ENCODE peak calls at places on chromosomes 12 and 14, in eight cellular contexts. Q is uterus; U is fibroblast of lung; I is psoas muscle; S is pancreas; Y is CD8-positive, alpha-beta T cell; O is breast epithelium; K is PC-9. D is an unnamed sample. For H3K4me1, the result is how much of the 10 kb centered on the place peaks cover.

GRCh38 chr14:105448706-105449111 is 25.9 kb upstream of the CRIP2 start:
- DNase-seq in S (no peak), I (peak), Q (peak), U (peak), O (peak), K (peak), Y (peak), D (no peak)

GRCh38 chr12:92064420-92064819 is 81.2 kb downstream of the BTG1 start:
- DNase-seq in I (no peak), Y (no peak), O (no peak), Q (no peak), K (no peak), U (no peak), S (peak), D (no peak)

GRCh38 chr12:102475355-102475754 is 5.0 kb downstream of the IGF1 start:
- DNase-seq in Q (peak), K (no peak), I (no peak), O (no peak), U (peak), Y (no peak), S (no peak), D (no peak)

GRCh38 chr12:38053655-38054464 is 262.7 kb upstream of the ALG10B start:
- DNase-seq in I (no peak), Y (no peak), S (peak), Q (no peak), U (no peak), K (peak), O (no peak), D (peak)

GRCh38 chr12:89525002-89525823 is 617 bp upstream of the GALNT4 start:
- DNase-seq in S (peak), O (no peak), I (peak), U (peak), Q (peak), K (no peak), Y (peak), D (peak)

GRCh38 chr12:62657363-62657632 is 190.7 kb downstream of the MON2 start:
- DNase-seq in K (no peak), Q (no peak), S (no peak), I (no peak), U (no peak), Y (no peak), O (no peak), D (no peak)

GRCh38 chr14:53715390-53715730 is 241.3 kb downstream of the BMP4 start:
- DNase-seq in S (no peak), Q (no peak), K (peak), Y (no peak), U (peak), I (no peak), O (no peak), D (no peak)

GRCh38 chr14:45253754-45254300 is 825 bp upstream of the MIS18BP1 start:
- DNase-seq in Q (peak), I (peak), U (peak), Y (peak), K (no peak), O (no peak), S (peak), D (peak)

GRCh38 chr14:76307786-76308780 is 67.9 kb upstream of the ESRRB start:
- DNase-seq in I (no peak), K (no peak), S (no peak), O (no peak), U (no peak), Q (no peak), Y (no peak), D (no peak)

GRCh38 chr12:46472893-46473633 is 100.5 kb upstream of the SLC38A2 start:
- DNase-seq in U (peak), O (no peak), K (no peak), S (no peak), I (no peak), Y (no peak), Q (no peak), D (no peak)

GRCh38 chr12:90163975-90164374 is 455.3 kb upstream of the ATP2B1 start:
- DNase-seq in Q (no peak), U (no peak), Y (no peak), I (no peak), O (no peak), S (no peak), K (no peak), D (no peak)

GRCh38 chr12:75852143-75852542 is 179.4 kb downstream of the PHLDA1 start:
- DNase-seq in I (no peak), S (no peak), O (no peak), Y (no peak), Q (no peak), K (no peak), U (peak), D (no peak)

GRCh38 chr12:116916714-116917114 is 6.0 kb downstream of the FBXW8 start:
- DNase-seq in U (peak), Y (peak), S (no peak), O (no peak), K (peak), I (peak), Q (no peak), D (peak)

GRCh38 chr12:22828059-22828458 is 203.1 kb downstream of the ETNK1 start:
- DNase-seq in O (no peak), K (no peak), Y (no peak), Q (no peak), U (no peak), S (no peak), I (no peak), D (no peak)

GRCh38 chr12:143964-144649 is 69.8 kb downstream of the SLC6A12 start:
- DNase-seq in Q (no peak), U (peak), Y (no peak), S (no peak), O (no peak), I (no peak), K (peak), D (peak)

GRCh38 chr14:68547305-68548193 is 245.3 kb downstream of the ZFP36L1 start:
- DNase-seq in K (peak), S (peak), Q (peak), Y (no peak), I (peak), O (peak), U (peak), D (no peak)

GRCh38 chr12:104604070-104604994 is 147.6 kb downstream of the CHST11 start:
- DNase-seq in O (peak), S (peak), U (peak), Q (peak), K (peak), Y (peak), I (peak), D (no peak)

GRCh38 chr14:89279649-89280232 is 137.3 kb downstream of the FOXN3 start:
- DNase-seq in O (no peak), I (no peak), S (no peak), K (no peak), Y (no peak), U (no peak), Q (no peak), D (no peak)

GRCh38 chr12:77232045-77232444 is 166.7 kb upstream of the E2F7 start:
- DNase-seq in U (peak), S (no peak), I (no peak), O (no peak), K (no peak), Y (no peak), Q (peak), D (no peak)

GRCh38 chr14:106185837-106186233 is 659.5 kb downstream of the TMEM121 start:
- DNase-seq in Y (peak), Q (no peak), U (no peak), I (no peak), S (no peak), O (no peak), K (no peak), D (no peak)

GRCh38 chr12:131218291-131219172 is 264.8 kb downstream of the ADGRD1 start:
- DNase-seq in Q (no peak), I (no peak), U (no peak), Y (no peak), K (no peak), S (no peak), O (no peak), D (no peak)

GRCh38 chr12:3777206-3777809 is 24.4 kb upstream of the CRACR2A start:
- DNase-seq in K (peak), Y (peak), U (peak), I (no peak), O (no peak), Q (no peak), S (no peak), D (no peak)

GRCh38 chr14:30908826-30909225 is 34.5 kb downstream of the COCH start:
- DNase-seq in S (no peak), I (no peak), Q (no peak), U (no peak), O (no peak), K (no peak), Y (no peak), D (no peak)

GRCh38 chr12:14567311-14568195 is at the start of gene PLBD1:
- DNase-seq in O (no peak), Y (no peak), Q (peak), U (peak), K (peak), S (peak), I (peak), D (peak)

GRCh38 chr12:49364989-49365388 is 2.3 kb upstream of the SPATS2 start:
- DNase-seq in Y (no peak), K (no peak), U (peak), I (no peak), S (no peak), Q (no peak), O (no peak), D (no peak)

GRCh38 chr12:83865431-83865830 is 1047.2 kb downstream of the SLC6A15 start:
- DNase-seq in U (peak), I (no peak), S (no peak), Y (no peak), K (no peak), Q (no peak), O (no peak), D (no peak)

GRCh38 chr14:81137316-81137715 is 83.4 kb downstream of the GTF2A1 start:
- DNase-seq in U (peak), S (no peak), O (no peak), Y (no peak), K (no peak), I (no peak), Q (no peak), D (no peak)

GRCh38 chr14:68822964-68823363 is 30.1 kb upstream of the ZFP36L1 start:
- DNase-seq in U (no peak), O (peak), Q (no peak), K (no peak), S (no peak), Y (no peak), I (no peak), D (no peak)

GRCh38 chr14:56189306-56189705 is 71.1 kb downstream of the PELI2 start:
- DNase-seq in O (no peak), I (no peak), Q (no peak), Y (no peak), K (peak), S (peak), U (peak), D (no peak)

GRCh38 chr14:98633380-98633779 is 638.6 kb downstream of the BCL11B start:
- DNase-seq in O (peak), I (no peak), Y (no peak), Q (no peak), S (no peak), K (no peak), U (no peak), D (no peak)

GRCh38 chr12:31588976-31589375 is 2.0 kb downstream of the DENND5B start:
- DNase-seq in K (no peak), O (no peak), I (no peak), Y (no peak), U (peak), Q (no peak), S (no peak), D (no peak)

GRCh38 chr12:6960291-6961277 is 9.4 kb downstream of the PTPN6 start:
- DNase-seq in Y (no peak), U (peak), O (no peak), Q (no peak), S (peak), K (peak), I (peak), D (no peak)

GRCh38 chr12:121524196-121524930 is 56.5 kb downstream of the KDM2B start:
- DNase-seq in I (no peak), O (no peak), U (no peak), Y (no peak), Q (no peak), S (no peak), K (no peak), D (no peak)

GRCh38 chr12:30203981-30204380 is 420.2 kb upstream of the TMTC1 start:
- DNase-seq in O (no peak), S (no peak), Y (no peak), Q (no peak), K (no peak), I (no peak), U (no peak), D (no peak)

GRCh38 chr14:36085861-36086260 is 90.7 kb downstream of the PTCSC3 start:
- DNase-seq in Q (no peak), I (no peak), K (no peak), S (no peak), O (no peak), Y (no peak), U (no peak), D (no peak)

GRCh38 chr14:36105401-36105800 is 71.1 kb downstream of the PTCSC3 start:
- DNase-seq in U (no peak), Q (no peak), I (no peak), Y (no peak), O (no peak), S (no peak), K (peak), D (peak)

GRCh38 chr14:58705066-58705465 is 67.3 kb downstream of the DACT1 start:
- DNase-seq in Y (no peak), S (no peak), K (no peak), O (no peak), I (peak), U (peak), Q (no peak), D (no peak)

GRCh38 chr12:50926415-50926814 is 25.9 kb upstream of the HIGD1C start:
- DNase-seq in Q (no peak), S (no peak), Y (no peak), U (no peak), O (no peak), K (no peak), I (no peak), D (no peak)
- H3K4me1 ChIP-seq in Q (under half), S (under half), Y (under half), U (under half), O (under half), K (under half), I (half or more), D (under half)

GRCh38 chr14:22122227-22123187 is 448.9 kb upstream of the OR4E1 start:
- DNase-seq in I (no peak), U (no peak), Q (no peak), Y (no peak), S (no peak), K (no peak), O (no peak), D (peak)
- TF ChIP-seq CTCF in I (no peak), U (peak), Q (no peak), Y (peak), S (no peak), K (peak), O (no peak), D (peak)

GRCh38 chr12:64892561-64892960 is 68.1 kb downstream of the TBC1D30 start:
- DNase-seq in O (no peak), S (no peak), Q (no peak), I (no peak), K (no peak), Y (no peak), U (no peak), D (no peak)

GRCh38 chr12:64891629-64892028 is 67.2 kb downstream of the TBC1D30 start:
- DNase-seq in U (no peak), I (no peak), K (no peak), Y (no peak), S (no peak), Q (no peak), O (no peak), D (no peak)

GRCh38 chr12:64893961-64894360 is 69.5 kb downstream of the TBC1D30 start:
- DNase-seq in U (peak), Y (no peak), K (no peak), S (no peak), O (no peak), Q (no peak), I (no peak), D (no peak)

GRCh38 chr12:64890873-64891468 is 66.5 kb downstream of the TBC1D30 start:
- DNase-seq in K (no peak), S (no peak), U (peak), Y (no peak), I (no peak), Q (no peak), O (no peak), D (peak)

GRCh38 chr12:64889434-64890216 is 65.2 kb downstream of the TBC1D30 start:
- DNase-seq in U (peak), I (no peak), K (peak), Q (no peak), O (peak), Y (no peak), S (no peak), D (peak)
- H3K4me1 ChIP-seq in U (under half), I (under half), K (under half), Q (under half), O (under half), Y (under half), S (under half), D (under half)

DNA sequence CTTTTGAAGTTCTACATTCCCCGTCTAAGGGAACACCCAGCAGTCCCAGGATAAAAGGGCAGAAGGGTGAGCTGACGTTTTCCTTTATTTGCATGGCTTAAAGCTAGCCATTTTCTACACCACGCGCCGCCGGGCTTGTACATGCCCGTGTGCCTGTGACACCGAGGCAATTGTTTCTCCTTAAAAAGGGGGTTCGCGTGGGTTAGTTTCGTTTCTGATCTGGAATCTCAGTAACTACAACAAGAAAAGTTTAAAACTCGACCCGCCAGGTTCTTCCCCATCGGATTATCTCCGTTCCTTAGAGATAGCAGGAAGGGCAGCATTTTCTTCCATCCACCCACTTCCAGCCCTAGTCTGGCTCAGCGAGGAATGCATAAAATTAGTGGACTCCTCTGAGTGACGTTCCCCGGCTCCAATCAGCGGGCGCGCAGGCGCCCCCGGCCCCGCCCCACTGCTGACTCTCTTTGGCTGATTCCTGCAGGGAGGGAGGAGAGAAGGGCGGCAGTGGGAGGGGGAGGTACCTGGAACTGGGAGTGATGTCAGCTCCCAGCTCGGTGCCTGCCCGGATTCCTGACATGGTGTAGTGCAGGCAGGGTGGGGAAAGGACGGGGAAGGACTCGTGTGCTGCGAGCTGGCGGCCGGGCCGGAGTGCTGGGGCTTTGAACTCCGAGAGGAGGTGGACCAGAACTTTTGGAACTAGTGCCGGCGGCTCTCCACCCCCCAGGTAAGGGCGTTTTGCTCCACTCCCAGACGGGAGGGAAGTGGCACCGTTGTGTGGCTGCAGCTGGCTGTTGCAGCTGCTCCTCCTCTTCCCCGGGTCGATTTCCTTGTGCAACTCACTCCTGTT is at the start of gene PPFIBP1:
- DNase-seq in Y (peak), I (peak), K (peak), U (peak), O (peak), Q (peak), S (peak), D (peak)
- TF ChIP-seq CTCF in Y (no peak), I (peak), K (no peak), U (peak), O (peak), Q (no peak), S (no peak), D (peak)

GRCh38 chr12:110579889-110580253 is 3.2 kb downstream of the PPTC7 start:
- DNase-seq in U (no peak), Q (no peak), S (no peak), K (no peak), Y (no peak), O (no peak), I (no peak), D (no peak)

GRCh38 chr12:110579239-110579888 is 3.8 kb downstream of the PPTC7 start:
- DNase-seq in S (no peak), Q (no peak), O (no peak), U (no peak), K (no peak), I (no peak), Y (no peak), D (no peak)

GRCh38 chr12:110583137-110584059 is at the start of gene PPTC7:
- DNase-seq in K (peak), O (peak), S (peak), U (peak), Q (peak), I (peak), Y (peak), D (peak)

GRCh38 chr12:110582286-110583136 is 607 bp downstream of the PPTC7 start:
- DNase-seq in S (peak), U (peak), Q (peak), O (peak), I (peak), K (no peak), Y (peak), D (peak)

DNA sequence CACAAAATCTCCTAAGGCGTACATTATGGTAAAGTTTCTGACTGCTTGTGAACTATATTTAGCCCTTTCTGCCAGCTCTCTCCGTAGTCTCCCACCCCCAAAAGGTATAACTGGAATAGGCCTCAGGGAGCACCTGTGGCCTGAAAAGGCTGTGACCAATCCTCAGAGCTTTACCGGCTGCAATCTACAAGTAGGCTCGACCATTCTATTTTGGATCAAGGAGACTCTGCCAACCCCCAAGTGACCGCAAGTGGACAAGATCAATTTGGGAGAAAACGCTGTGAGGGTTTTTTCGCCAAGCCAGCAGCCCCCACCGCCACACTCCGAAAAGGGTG is 1.2 kb downstream of the PPTC7 start:
- DNase-seq in K (no peak), S (no peak), Y (no peak), O (no peak), Q (no peak), I (no peak), U (peak), D (no peak)
- H3K4me1 ChIP-seq in K (half or more), S (under half), Y (half or more), O (under half), Q (under half), I (half or more), U (under half), D (under half)

D was measured in Caco-2.